ENCODE peak calls at places on chromosomes 1 and 21, in four cellular contexts. B is H9, E is neuronal stem cell, M is H1. H is an unnamed sample.

GRCh38 chr1:111489604-111490003 is 13.8 kb downstream of the ADORA3 start:
- DNase-seq in B (no peak), E (no peak), M (no peak), H (no peak)

GRCh38 chr1:1250828-1251284 is 4.3 kb upstream of the C1QTNF12 start:
- DNase-seq in B (no peak), E (no peak), M (no peak), H (no peak)

GRCh38 chr1:228017356-228018124 is 10.7 kb downstream of the WNT3A start:
- DNase-seq in B (no peak), E (no peak), M (no peak), H (no peak)

GRCh38 chr1:245197911-245198379 is 43.2 kb downstream of the KIF26B start:
- DNase-seq in B (no peak), E (no peak), M (no peak), H (peak)

GRCh38 chr1:209823143-209824041 is 4.4 kb upstream of the UTP25 start:
- DNase-seq in B (no peak), E (peak), M (no peak), H (peak)

GRCh38 chr1:91552596-91552995 is 51.9 kb downstream of the CDC7 start:
- DNase-seq in B (no peak), E (no peak), M (no peak), H (no peak)

GRCh38 chr1:192151176-192151575 is 7.1 kb upstream of the RGS18 start:
- DNase-seq in B (no peak), E (no peak), M (no peak), H (no peak)

GRCh38 chr1:20732071-20732587 is 374 bp downstream of the SH2D5 start:
- DNase-seq in B (peak), E (peak), M (peak), H (peak)

GRCh38 chr1:178727014-178727895 is 2.2 kb downstream of the RALGPS2 start:
- DNase-seq in B (no peak), E (peak), M (no peak), H (no peak)

GRCh38 chr1:201022824-201023516 is 544 bp downstream of the KIF21B start:
- DNase-seq in B (no peak), E (no peak), M (peak), H (no peak)

GRCh38 chr1:211492511-211493132 is 660 bp upstream of the RD3 start:
- DNase-seq in B (no peak), E (no peak), M (no peak), H (no peak)

GRCh38 chr1:65150583-65151263 is 2.7 kb downstream of the AK4 start:
- DNase-seq in B (peak), E (no peak), M (no peak), H (no peak)

GRCh38 chr1:65149391-65149729 is 1.4 kb downstream of the AK4 start:
- DNase-seq in B (peak), E (peak), M (no peak), H (no peak)

GRCh38 chr1:65151641-65152040 is 3.6 kb downstream of the AK4 start:
- DNase-seq in B (no peak), E (no peak), M (no peak), H (no peak)

GRCh38 chr1:65148548-65149390 is 766 bp downstream of the AK4 start:
- DNase-seq in B (peak), E (peak), M (peak), H (peak)

DNA sequence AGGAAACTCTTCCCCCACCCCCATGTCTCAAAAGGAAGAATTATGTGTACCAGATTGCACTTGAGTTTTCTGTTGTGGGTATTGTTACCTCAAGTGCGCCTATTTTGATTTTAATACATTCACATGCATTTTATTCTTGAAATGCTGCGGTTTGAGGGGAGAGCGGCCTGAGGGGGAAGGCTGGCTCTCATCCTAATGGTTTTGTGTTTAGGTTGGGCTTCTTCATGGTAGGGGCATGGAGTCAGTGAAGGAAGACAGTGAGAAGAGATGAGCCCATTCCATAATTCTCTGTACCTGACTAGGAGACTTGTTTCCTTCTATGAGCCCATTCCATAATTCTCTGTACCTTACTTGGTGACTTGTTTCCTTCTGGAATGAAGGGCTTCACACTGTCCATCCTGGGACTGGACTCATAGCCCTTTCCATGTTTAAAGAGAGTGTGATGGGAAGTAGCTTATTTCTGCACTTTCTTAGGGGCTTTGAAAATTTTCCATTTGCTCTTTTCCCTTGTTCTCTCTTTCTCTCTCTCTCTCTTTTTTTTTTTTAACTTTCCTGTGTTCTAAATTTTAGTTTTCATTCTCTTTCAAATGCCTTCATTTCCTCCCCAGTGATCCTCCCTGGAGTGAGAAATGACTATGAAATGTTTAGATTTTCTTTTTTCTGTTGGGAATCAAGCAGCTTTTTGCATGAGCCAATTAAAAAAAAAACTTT is 1.9 kb downstream of the AK4 start:
- DNase-seq in B (no peak), E (no peak), M (no peak), H (no peak)
- H2BK15ac ChIP-seq in B (no peak), E (no peak), M (no peak), H (no peak)

DNA sequence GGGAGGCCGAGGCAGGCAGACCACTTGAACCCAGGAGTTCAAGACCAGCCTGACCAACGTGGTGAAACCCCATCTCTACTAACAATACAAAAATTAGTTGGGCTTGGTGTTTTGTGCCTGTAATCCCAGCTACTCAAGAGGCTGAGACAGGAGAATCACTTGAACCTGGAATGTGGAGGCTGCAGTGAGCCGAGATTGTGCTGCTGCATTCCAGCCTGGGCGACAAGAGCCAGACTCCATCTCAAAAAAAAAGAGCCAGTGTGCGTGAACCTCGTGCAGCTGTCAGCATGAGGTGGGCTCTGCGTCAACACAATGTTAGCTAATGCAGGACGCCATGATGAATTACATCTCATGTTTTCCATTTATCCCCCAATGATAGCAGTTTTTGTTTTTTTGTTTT is 110.7 kb upstream of the SLC45A1 start:
- DNase-seq in B (no peak), E (no peak), M (no peak), H (no peak)
- H2BK15ac ChIP-seq in B (no peak), E (no peak), M (no peak), H (peak)

GRCh38 chr1:27561126-27561899 is 42.6 kb downstream of the AHDC1 start:
- DNase-seq in B (no peak), E (no peak), M (no peak), H (no peak)
- H2BK15ac ChIP-seq in B (no peak), E (peak), M (peak), H (no peak)

DNA sequence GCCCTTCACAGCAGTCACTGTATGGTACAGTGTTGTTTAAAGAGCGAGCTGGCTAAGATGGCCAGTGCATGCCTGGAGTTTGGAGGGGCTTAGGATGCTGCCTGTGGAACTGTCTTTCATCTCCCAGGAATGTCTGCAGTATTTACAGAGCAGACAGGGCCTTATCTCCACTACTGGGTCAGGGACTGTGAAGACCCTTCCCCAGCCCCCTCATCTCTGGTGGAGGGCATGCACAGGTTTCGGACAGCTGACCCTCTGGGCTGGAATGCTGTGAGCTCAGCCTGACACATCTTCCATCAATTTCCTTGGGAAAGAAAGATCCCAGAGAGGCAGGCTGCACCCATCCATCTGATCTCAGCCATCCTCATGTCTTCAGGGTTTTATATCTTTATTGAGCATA is 136.9 kb downstream of the PLPP3 start:
- DNase-seq in B (no peak), E (no peak), M (no peak), H (no peak)
- H2BK15ac ChIP-seq in B (no peak), E (no peak), M (no peak), H (no peak)

GRCh38 chr21:44301961-44302406 is 2.1 kb downstream of the PFKL start:
- DNase-seq in B (no peak), E (no peak), M (no peak), H (no peak)

GRCh38 chr21:44304041-44304738 is 4.3 kb downstream of the PFKL start:
- DNase-seq in B (no peak), E (no peak), M (no peak), H (no peak)

GRCh38 chr21:44304846-44305245 is 5.0 kb downstream of the PFKL start:
- DNase-seq in B (peak), E (peak), M (no peak), H (peak)

GRCh38 chr21:44305691-44306090 is 5.8 kb downstream of the PFKL start:
- DNase-seq in B (no peak), E (no peak), M (no peak), H (no peak)

DNA sequence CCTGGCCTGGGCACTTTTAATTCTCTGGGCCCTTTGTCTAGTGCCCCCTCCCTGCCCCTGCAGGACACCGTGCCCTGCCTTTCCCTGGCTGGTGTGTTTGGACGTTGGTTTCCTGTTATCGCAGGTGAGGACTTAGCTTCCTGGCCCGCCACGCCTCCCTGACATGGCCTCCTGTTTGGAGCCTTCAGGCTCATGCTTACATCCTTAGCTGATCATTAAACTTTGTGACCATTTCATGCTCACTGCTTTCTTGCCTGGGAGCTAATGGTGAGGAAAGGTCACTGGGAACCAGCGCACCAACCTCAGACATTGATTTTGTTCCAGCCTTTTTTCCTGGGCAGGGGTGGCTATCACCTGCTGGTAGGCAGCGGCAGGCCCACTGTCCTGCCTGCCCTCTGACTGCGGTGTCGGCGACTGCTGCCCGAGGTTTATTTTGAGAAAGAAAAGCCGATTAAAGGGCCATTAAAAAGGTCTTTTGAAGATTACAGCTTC is 3.7 kb downstream of the PFKL start:
- DNase-seq in B (no peak), E (no peak), M (no peak), H (no peak)
- H2BK15ac ChIP-seq in B (no peak), E (peak), M (no peak), H (no peak)

DNA sequence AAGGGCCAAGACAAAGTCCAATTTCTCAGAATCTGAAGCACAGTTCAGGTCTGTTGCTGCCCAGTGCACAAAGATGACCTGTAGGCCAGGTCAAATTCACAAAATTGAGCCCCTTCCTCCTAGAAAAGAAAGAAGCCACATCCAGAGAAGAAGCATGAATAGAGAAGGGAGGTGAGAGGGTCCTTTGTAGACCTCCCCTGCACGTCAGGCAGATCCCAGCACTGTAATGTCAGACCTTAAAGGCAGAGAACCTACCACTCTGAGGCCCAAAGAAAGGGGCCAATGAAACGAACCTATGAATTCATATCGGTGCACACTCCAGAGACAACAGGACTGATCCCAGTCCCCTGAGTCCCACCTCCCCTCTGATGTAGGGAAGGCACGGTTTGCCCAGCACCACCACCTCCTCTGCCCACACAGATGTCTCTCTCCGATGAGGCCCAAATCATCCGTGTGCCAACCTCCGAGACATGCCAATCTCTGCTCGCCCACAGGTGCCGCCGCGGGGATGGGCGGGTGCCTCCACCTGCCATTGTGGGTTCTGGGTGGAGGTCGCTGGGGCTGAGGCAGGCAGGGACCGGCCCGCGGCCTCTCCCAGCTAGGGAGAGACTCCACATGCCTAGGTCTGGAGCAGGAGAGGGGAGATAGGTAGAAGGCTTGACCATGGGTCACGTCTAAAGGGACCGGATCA is 42.2 kb downstream of the RRAGC start:
- DNase-seq in B (no peak), E (no peak), M (no peak), H (no peak)
- H2BK15ac ChIP-seq in B (no peak), E (peak), M (no peak), H (no peak)

GRCh38 chr1:48523541-48523940 is 51.5 kb upstream of the SPATA6 start:
- DNase-seq in B (no peak), E (no peak), M (no peak), H (no peak)
- H2BK15ac ChIP-seq in B (no peak), E (no peak), M (no peak), H (no peak)

GRCh38 chr1:8422439-8423133 is 104.7 kb downstream of the SLC45A1 start:
- DNase-seq in B (no peak), E (no peak), M (no peak), H (peak)
- H2BK15ac ChIP-seq in B (no peak), E (no peak), M (no peak), H (peak)

GRCh38 chr1:44351289-44351688 is 3.8 kb downstream of the ERI3 start:
- DNase-seq in B (no peak), E (no peak), M (no peak), H (no peak)

GRCh38 chr1:44355582-44356305 is 687 bp upstream of the ERI3 start:
- DNase-seq in B (no peak), E (no peak), M (no peak), H (no peak)

GRCh38 chr1:44354268-44354839 is 703 bp downstream of the ERI3 start:
- DNase-seq in B (no peak), E (no peak), M (peak), H (peak)

GRCh38 chr1:44357710-44358109 is 2.7 kb upstream of the ERI3 start:
- DNase-seq in B (no peak), E (no peak), M (no peak), H (no peak)

GRCh38 chr1:44354840-44355581 is at the start of gene ERI3:
- DNase-seq in B (peak), E (peak), M (peak), H (peak)
- H2BK15ac ChIP-seq in B (no peak), E (no peak), M (no peak), H (peak)

DNA sequence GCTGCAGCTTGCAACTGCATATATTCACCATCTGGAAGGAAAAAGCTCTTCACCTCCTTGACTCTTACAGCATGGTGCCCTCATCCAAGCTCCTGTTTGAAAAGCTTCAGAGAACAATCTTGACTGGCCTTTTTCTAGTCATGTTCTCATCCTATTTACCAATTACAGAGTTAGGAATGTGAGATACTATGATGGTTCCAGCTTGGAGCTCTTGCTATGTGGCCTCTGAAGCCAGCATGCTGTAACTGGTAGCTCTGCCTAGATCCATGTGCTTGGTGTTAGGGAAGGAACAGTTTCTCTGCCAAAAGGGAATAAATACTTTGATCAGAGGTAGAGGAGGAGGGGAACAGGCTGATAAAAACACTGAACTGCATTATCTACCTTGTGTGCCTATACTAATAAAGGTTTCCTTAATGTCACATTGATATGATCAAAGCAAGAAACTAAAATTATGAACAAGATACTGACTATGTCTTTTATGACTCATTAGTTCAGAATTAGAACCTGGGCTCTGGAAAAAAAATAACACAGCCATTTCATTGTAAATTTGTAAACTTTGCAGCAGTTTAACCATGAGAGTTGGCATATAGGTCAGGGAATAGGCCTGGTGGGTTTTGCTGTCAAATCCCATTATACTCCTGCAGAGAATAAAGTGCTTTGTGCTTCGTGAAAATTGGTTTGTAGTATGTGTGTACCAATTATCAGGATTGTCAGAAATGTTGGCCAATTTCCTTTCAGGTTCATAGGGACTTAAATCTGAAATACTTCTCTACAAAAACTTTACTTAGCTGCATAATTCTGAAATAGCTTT is 92.7 kb downstream of the LEPR start:
- DNase-seq in B (no peak), E (no peak), M (no peak), H (peak)
- H2BK15ac ChIP-seq in B (no peak), E (no peak), M (no peak), H (peak)